ENCODE peak calls at places on chromosomes 1 and 21, in four cellular contexts. U is HTR-8/SVneo, S is B cell, L is iPS-NIHi11. J is an unnamed sample.

GRCh38 chr1:55476445-55477015 is 261.4 kb upstream of the USP24 start:
- DNase-seq in U (no peak), S (no peak), L (no peak), J (no peak)

GRCh38 chr1:155125946-155126493 is 1.7 kb upstream of the EFNA1 start:
- DNase-seq in U (no peak), S (no peak), L (peak), J (no peak)

GRCh38 chr1:93758842-93759515 is 77.3 kb upstream of the BCAR3 start:
- DNase-seq in U (no peak), S (no peak), L (no peak), J (no peak)

GRCh38 chr1:181189691-181190361 is 101.3 kb downstream of the IER5 start:
- DNase-seq in U (peak), S (peak), L (peak), J (peak)

GRCh38 chr1:25130895-25131294 is 101.4 kb downstream of the SYF2 start:
- DNase-seq in U (no peak), S (no peak), L (no peak), J (no peak)

GRCh38 chr21:29164330-29164942 is 34.0 kb downstream of the MAP3K7CL start:
- DNase-seq in U (peak), S (no peak), L (peak), J (peak)

GRCh38 chr1:1356796-1357401 is 1.5 kb downstream of the MXRA8 start:
- DNase-seq in U (no peak), S (no peak), L (peak), J (no peak)

GRCh38 chr1:27772932-27773731 is at the start of gene STX12:
- DNase-seq in U (peak), S (peak), L (peak), J (peak)

GRCh38 chr1:63797056-63797726 is 23.4 kb downstream of the ROR1 start:
- DNase-seq in U (no peak), S (no peak), L (no peak), J (no peak)

GRCh38 chr1:56626546-56626945 is 18.6 kb upstream of the PRKAA2 start:
- DNase-seq in U (no peak), S (no peak), L (no peak), J (no peak)

J was measured in CD4-positive, CD25-positive, alpha-beta regulatory T cell.